ENCODE peak calls at places on chromosome 6, in seven cellular contexts. N is psoas muscle; X is CD4-positive, CD25-positive, alpha-beta regulatory T cell; V is GM23338; B is adrenal gland; P is IMR-90; D is astrocyte. W is an unnamed sample.
A peak's percentile ranks its signal among the peaks of the same experiment; 100 is the strongest.

GRCh38 chr6:1611572-1612385 is 2.1 kb downstream of the FOXC1 start:
- DNase-seq in N (peak; percentile 58), X (no peak), V (peak; percentile 49), B (no peak), P (peak; percentile 53), D (peak; percentile 32), W (no peak)

GRCh38 chr6:72825265-72825918 is 203.5 kb downstream of the KCNQ5 start:
- DNase-seq in N (no peak), X (no peak), V (no peak), B (no peak), P (peak; percentile 69), D (peak; percentile 60), W (no peak)

GRCh38 chr6:169933839-169934698 is 182.6 kb downstream of the ERMARD start:
- DNase-seq in N (peak; percentile 85), X (no peak), V (no peak), B (peak; percentile 70), P (no peak), D (no peak), W (no peak)

GRCh38 chr6:57317060-57317943 is at the start of gene PRIM2:
- DNase-seq in N (peak; percentile 90), X (peak; percentile 77), V (peak; percentile 93), B (peak; percentile 84), P (peak; percentile 76), D (peak; percentile 70), W (peak; percentile 73)

GRCh38 chr6:160337991-160338390 is 10.2 kb upstream of the SLC22A3 start:
- DNase-seq in N (no peak), X (no peak), V (no peak), B (no peak), P (no peak), D (no peak), W (no peak)

GRCh38 chr6:9250852-9251251 is 815.5 kb upstream of the SLC35B3 start:
- DNase-seq in N (no peak), X (no peak), V (peak; percentile 87), B (no peak), P (peak; percentile 53), D (peak; percentile 54), W (no peak)

GRCh38 chr6:2713473-2714358 is 37.0 kb downstream of the MYLK4 start:
- DNase-seq in N (peak; percentile 71), X (no peak), V (no peak), B (no peak), P (no peak), D (peak; percentile 83), W (peak; percentile 49)

GRCh38 chr6:73666393-73666792 is 12.6 kb upstream of the SLC17A5 start:
- DNase-seq in N (no peak), X (no peak), V (no peak), B (no peak), P (peak; percentile 34), D (no peak), W (no peak)

GRCh38 chr6:160765412-160765811 is 63.4 kb downstream of the PLG start:
- DNase-seq in N (no peak), X (no peak), V (peak; percentile 55), B (no peak), P (no peak), D (no peak), W (no peak)

GRCh38 chr6:118644007-118644406 is 7.4 kb downstream of the CEP85L start:
- DNase-seq in N (no peak), X (no peak), V (no peak), B (no peak), P (peak; percentile 53), D (peak; percentile 43), W (no peak)

GRCh38 chr6:41466437-41466990 is 79.7 kb upstream of the FOXP4 start:
- DNase-seq in N (no peak), X (no peak), V (no peak), B (no peak), P (no peak), D (no peak), W (peak; percentile 38)

GRCh38 chr6:148471624-148472494 is 129.2 kb downstream of the SASH1 start:
- DNase-seq in N (no peak), X (no peak), V (no peak), B (no peak), P (peak; percentile 52), D (peak; percentile 73), W (no peak)

GRCh38 chr6:34239240-34239825 is 2.7 kb downstream of the HMGA1 start:
- DNase-seq in N (peak; percentile 15), X (no peak), V (no peak), B (peak; percentile 3), P (no peak), D (no peak), W (no peak)

GRCh38 chr6:33961686-33962085 is 157.9 kb upstream of the MLN start:
- DNase-seq in N (no peak), X (no peak), V (no peak), B (no peak), P (no peak), D (no peak), W (no peak)

DNA sequence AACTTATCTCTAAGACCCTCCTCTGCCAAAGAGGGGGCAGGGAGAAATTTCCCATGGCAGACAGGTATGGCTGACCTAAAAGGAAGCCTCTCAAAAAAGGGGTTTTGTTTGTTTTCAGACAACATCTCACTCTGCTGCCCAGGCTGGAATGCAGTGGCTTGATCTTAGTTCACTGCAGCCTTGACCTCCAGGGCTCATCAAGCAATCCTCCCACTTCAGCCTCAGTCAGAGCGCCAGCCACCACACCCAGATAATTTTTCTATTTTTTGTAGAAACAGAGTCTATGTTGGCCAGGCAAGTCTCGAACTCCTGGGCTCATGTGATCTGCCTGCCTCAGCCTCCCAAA is 3.8 kb downstream of the EZR start:
- DNase-seq in N (no peak), X (no peak), V (no peak), B (no peak), P (no peak), D (no peak), W (no peak)
- H3K27ac ChIP-seq in N (no peak overlapping the region), X (peak overlapping the region; percentile 97), V (no peak overlapping the region), B (peak overlapping the region; percentile 67), P (no peak overlapping the region), D (no peak overlapping the region), W (no peak overlapping the region)

GRCh38 chr6:46443623-46444022 is 47.6 kb downstream of the RCAN2 start:
- DNase-seq in N (no peak), X (no peak), V (no peak), B (no peak), P (no peak), D (no peak), W (no peak)

GRCh38 chr6:46437671-46438221 is 53.5 kb downstream of the RCAN2 start:
- DNase-seq in N (no peak), X (no peak), V (no peak), B (no peak), P (peak; percentile 33), D (peak; percentile 7), W (no peak)

GRCh38 chr6:46440133-46440532 is 51.1 kb downstream of the RCAN2 start:
- DNase-seq in N (no peak), X (no peak), V (no peak), B (no peak), P (peak; percentile 37), D (peak; percentile 9), W (no peak)

GRCh38 chr6:46438245-46438644 is 53.0 kb downstream of the RCAN2 start:
- DNase-seq in N (no peak), X (no peak), V (no peak), B (no peak), P (no peak), D (no peak), W (no peak)
- H3K27ac ChIP-seq in N (peak overlapping the region; percentile 82), X (no peak overlapping the region), V (no peak overlapping the region), B (no peak overlapping the region), P (no peak overlapping the region), D (no peak overlapping the region), W (no peak overlapping the region)

GRCh38 chr6:7161253-7161623 is 53.5 kb downstream of the RREB1 start:
- DNase-seq in N (no peak), X (no peak), V (no peak), B (no peak), P (no peak), D (no peak), W (no peak)
- H3K27ac ChIP-seq in N (no peak overlapping the region), X (no peak overlapping the region), V (no peak overlapping the region), B (peak overlapping the region; percentile 10), P (no peak overlapping the region), D (no peak overlapping the region), W (peak overlapping the region; percentile 16)

DNA sequence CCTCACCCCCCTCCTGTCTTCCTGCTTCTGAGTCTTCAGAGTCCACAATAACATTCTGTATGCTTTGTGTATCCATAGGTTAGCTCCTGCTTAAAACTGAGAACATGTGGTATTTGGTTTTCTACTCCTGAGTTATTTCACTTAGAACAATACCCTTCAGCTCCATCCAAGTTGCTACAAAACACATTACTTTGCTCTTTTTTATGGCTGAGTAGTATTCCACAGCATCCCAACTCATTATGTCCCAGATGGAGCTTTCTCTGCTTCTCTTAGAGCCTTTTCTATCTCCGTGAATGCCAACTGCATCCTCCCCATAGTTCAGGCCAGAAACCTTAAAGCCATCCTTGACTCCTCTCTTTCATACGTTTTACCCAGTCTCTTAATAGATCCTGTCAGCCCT is 55.8 kb downstream of the STMND1 start:
- DNase-seq in N (no peak), X (no peak), V (no peak), B (no peak), P (no peak), D (no peak), W (no peak)
- H3K27ac ChIP-seq in N (no peak overlapping the region), X (no peak overlapping the region), V (no peak overlapping the region), B (no peak overlapping the region), P (no peak overlapping the region), D (no peak overlapping the region), W (no peak overlapping the region)

GRCh38 chr6:25511386-25511785 is 140.6 kb upstream of the SCGN start:
- DNase-seq in N (no peak), X (no peak), V (no peak), B (no peak), P (no peak), D (no peak), W (no peak)
- H3K27ac ChIP-seq in N (no peak overlapping the region), X (no peak overlapping the region), V (no peak overlapping the region), B (no peak overlapping the region), P (no peak overlapping the region), D (no peak overlapping the region), W (no peak overlapping the region)

GRCh38 chr6:162964703-162965140 is 236.9 kb downstream of the PACRG start:
- DNase-seq in N (peak; percentile 66), X (no peak), V (no peak), B (peak; percentile 60), P (peak; percentile 99), D (peak; percentile 100), W (no peak)
- H3K27ac ChIP-seq in N (no peak overlapping the region), X (no peak overlapping the region), V (no peak overlapping the region), B (no peak overlapping the region), P (peak overlapping the region; percentile 82), D (peak overlapping the region; percentile 62), W (no peak overlapping the region)

W was measured in HL-60.